ENCODE peak calls at places on chromosome 12, in ten cellular contexts. G is stomach, B is HepG2, I is esophagus muscularis mucosa, Z is sigmoid colon, F is GM12878, N is K562, A is SK-N-SH, O is suprapubic skin, S is H1. U is an unnamed sample.

GRCh38 chr12:65505321-65506121 is 227.0 kb downstream of the MSRB3 start:
- DNase-seq in G (no peak), B (no peak), I (no peak), Z (no peak), F (no peak), N (no peak), A (no peak), O (no peak), S (peak; percentile 46), U (no peak)

GRCh38 chr12:112327209-112327930 is 54.9 kb downstream of the HECTD4 start:
- DNase-seq in G (no peak), B (no peak), I (no peak), Z (no peak), F (no peak), N (no peak), A (no peak), O (no peak), S (no peak), U (no peak)

GRCh38 chr12:19234171-19234704 is 104.7 kb downstream of the PLEKHA5 start:
- DNase-seq in G (no peak), B (no peak), I (no peak), Z (no peak), F (no peak), N (no peak), A (peak; percentile 13), O (no peak), S (no peak), U (no peak)

GRCh38 chr12:32756476-32757158 is 920 bp upstream of the YARS2 start:
- DNase-seq in G (no peak), B (no peak), I (no peak), Z (no peak), F (no peak), N (no peak), A (peak; percentile 5), O (no peak), S (no peak), U (no peak)

GRCh38 chr12:94603434-94604068 is 46.8 kb downstream of the TMCC3 start:
- DNase-seq in G (peak; percentile 76), B (peak; percentile 5), I (no peak), Z (no peak), F (no peak), N (peak; percentile 51), A (no peak), O (no peak), S (peak; percentile 81), U (peak; percentile 69)

GRCh38 chr12:5432011-5432400 is at the start of gene NTF3:
- DNase-seq in G (no peak), B (no peak), I (peak; percentile 72), Z (no peak), F (no peak), N (no peak), A (peak; percentile 73), O (no peak), S (peak; percentile 72), U (no peak)

GRCh38 chr12:53481957-53482586 is 17.2 kb downstream of the MAP3K12 start:
- DNase-seq in G (no peak), B (peak; percentile 49), I (no peak), Z (peak; percentile 68), F (no peak), N (no peak), A (peak; percentile 60), O (no peak), S (no peak), U (no peak)

GRCh38 chr12:42090899-42091298 is 53.8 kb downstream of the GXYLT1 start:
- DNase-seq in G (no peak), B (no peak), I (no peak), Z (no peak), F (no peak), N (no peak), A (no peak), O (no peak), S (no peak), U (no peak)

GRCh38 chr12:91913651-91914050 is 232.0 kb downstream of the BTG1 start:
- DNase-seq in G (no peak), B (no peak), I (no peak), Z (no peak), F (no peak), N (no peak), A (no peak), O (no peak), S (no peak), U (no peak)

GRCh38 chr12:64739778-64740177 is 19.4 kb downstream of the GNS start:
- DNase-seq in G (no peak), B (no peak), I (no peak), Z (no peak), F (no peak), N (no peak), A (no peak), O (no peak), S (no peak), U (no peak)

GRCh38 chr12:114478891-114479290 is 72.9 kb upstream of the TBX5 start:
- DNase-seq in G (no peak), B (no peak), I (no peak), Z (no peak), F (no peak), N (no peak), A (no peak), O (no peak), S (no peak), U (no peak)

GRCh38 chr12:114483996-114484395 is 78.1 kb upstream of the TBX5 start:
- DNase-seq in G (no peak), B (no peak), I (no peak), Z (no peak), F (no peak), N (no peak), A (no peak), O (no peak), S (no peak), U (no peak)

GRCh38 chr12:114481200-114481535 is 75.2 kb upstream of the TBX5 start:
- DNase-seq in G (no peak), B (no peak), I (no peak), Z (no peak), F (no peak), N (no peak), A (no peak), O (no peak), S (no peak), U (no peak)

GRCh38 chr12:114479831-114480230 is 73.9 kb upstream of the TBX5 start:
- DNase-seq in G (no peak), B (no peak), I (no peak), Z (no peak), F (no peak), N (no peak), A (no peak), O (no peak), S (peak; percentile 73), U (no peak)

DNA sequence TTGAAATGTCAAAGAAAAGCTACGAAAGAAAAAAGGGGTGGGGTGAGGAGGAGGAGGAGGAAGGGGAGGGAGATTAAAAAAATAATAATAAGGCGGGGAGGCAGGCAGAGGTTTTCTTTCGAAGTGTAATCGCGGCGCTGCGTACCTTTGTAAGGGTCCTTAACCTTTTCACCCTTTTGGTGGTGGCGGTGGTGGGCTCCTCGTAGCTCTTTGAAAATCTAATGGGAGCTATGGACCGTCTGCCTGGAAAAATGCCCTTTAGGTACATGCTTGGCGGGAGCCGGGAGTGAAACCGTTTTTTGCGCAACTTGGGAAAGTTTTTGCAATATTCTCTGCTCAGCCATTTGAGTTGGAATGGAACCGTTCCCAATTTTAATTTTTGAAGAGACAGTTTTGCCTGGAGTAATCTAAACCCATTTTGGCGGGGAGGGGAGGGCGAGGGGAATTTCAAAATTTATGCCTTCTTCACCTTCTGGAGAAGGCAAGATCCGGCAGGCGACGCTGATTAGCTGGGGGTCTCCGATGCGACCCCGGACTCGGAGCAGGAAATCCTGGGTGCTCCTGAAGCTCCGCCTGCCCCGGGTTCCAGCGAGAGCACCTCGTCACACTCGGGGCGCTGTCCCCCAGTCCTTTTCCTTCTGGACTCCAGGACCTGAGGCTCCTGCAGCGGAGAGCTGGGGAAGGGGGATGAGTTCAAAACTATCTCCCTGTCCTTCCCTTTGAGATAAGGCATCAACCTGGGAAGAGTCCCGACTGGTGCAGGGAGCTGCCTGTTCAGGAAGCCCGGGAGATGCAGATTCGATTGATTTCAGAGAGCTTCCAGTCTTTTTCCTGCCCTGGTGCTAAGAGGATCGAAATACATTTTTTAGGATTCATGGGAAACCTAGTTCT is 74.6 kb upstream of the TBX5 start:
- DNase-seq in G (no peak), B (no peak), I (no peak), Z (no peak), F (no peak), N (no peak), A (no peak), O (no peak), S (peak; percentile 52), U (no peak)
- H3K4me3 ChIP-seq in G (peak overlapping the region; percentile 18), B (no peak overlapping the region), I (peak overlapping the region; percentile 46), Z (peak overlapping the region; percentile 30), F (no peak overlapping the region), N (no peak overlapping the region), A (no peak overlapping the region), O (peak overlapping the region; percentile 44), S (peak overlapping the region; percentile 62), U (peak overlapping the region; percentile 30)

DNA sequence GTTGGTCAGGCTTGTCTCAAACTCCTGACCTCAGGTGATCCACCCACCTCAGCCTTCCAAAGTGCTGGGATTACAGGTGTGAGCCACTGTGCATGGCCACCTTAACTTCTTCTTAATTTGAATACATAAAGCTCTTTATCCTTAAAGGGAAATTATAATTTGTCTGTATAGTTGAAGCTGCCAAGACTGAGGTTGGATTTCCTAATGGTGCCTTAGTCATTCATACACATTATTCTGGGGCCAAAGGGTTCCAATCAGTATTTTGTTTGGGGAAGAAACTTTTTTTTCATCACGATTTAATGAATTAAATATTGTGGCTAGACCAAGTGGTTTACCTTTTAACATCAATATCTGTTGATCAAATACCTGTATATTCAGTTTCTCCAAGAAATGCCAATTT is 135.9 kb downstream of the SYT1 start:
- DNase-seq in G (no peak), B (no peak), I (no peak), Z (no peak), F (no peak), N (no peak), A (no peak), O (no peak), S (no peak), U (no peak)
- TF ChIP-seq EP300 in G (no peak), B (no peak), I (no peak), Z (no peak), F (no peak), N (no peak), A (no peak), O (no peak), S (no peak), U (no peak)

GRCh38 chr12:56996793-56997545 is 9.4 kb downstream of the ZBTB39 start:
- DNase-seq in G (no peak), B (no peak), I (peak; percentile 72), Z (no peak), F (no peak), N (no peak), A (no peak), O (no peak), S (peak; percentile 37), U (no peak)
- TF ChIP-seq POLR2AphosphoS5 in G (no peak), B (no peak), I (no peak), Z (no peak), F (no peak), N (no peak), A (no peak), O (no peak), S (no peak), U (no peak)

DNA sequence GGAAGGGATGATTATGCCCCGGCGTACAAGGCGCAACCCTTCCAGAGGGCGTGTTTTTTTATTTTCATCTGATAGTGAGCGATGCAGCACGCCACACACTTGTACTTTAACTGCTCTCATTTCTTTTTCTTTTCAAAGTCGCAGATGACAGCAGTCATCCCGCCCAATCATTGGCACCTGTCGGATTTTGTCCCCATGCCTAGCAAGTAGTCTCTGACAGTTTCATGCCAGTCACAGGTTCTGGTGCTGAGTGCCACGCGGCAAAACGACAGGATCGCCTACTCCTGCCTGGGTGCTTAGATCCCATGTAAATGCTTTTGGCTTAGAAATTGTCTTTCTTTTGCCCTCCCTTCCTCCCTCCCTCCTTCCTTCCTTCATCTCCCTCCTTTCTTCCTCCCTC is 117.7 kb downstream of the GLT1D1 start:
- DNase-seq in G (no peak), B (no peak), I (no peak), Z (no peak), F (no peak), N (no peak), A (no peak), O (no peak), S (no peak), U (no peak)
- H3K4me3 ChIP-seq in G (no peak overlapping the region), B (no peak overlapping the region), I (no peak overlapping the region), Z (no peak overlapping the region), F (no peak overlapping the region), N (no peak overlapping the region), A (no peak overlapping the region), O (no peak overlapping the region), S (no peak overlapping the region), U (no peak overlapping the region)

U was measured in transverse colon.